ENCODE peak calls at places on chromosomes 5 and 9, in five cellular contexts. W, I, Y, A and C are unnamed samples.

GRCh38 chr9:25129537-25129936 is 548.7 kb downstream of the TUSC1 start:
- DNase-seq in W (no peak), I (no peak), Y (no peak), A (no peak), C (no peak)

GRCh38 chr9:112288029-112288428 is 45.4 kb downstream of the PTBP3 start:
- DNase-seq in W (no peak), I (no peak), Y (no peak), A (no peak), C (no peak)

GRCh38 chr9:95771556-95772280 is 103.8 kb upstream of the ERCC6L2 start:
- DNase-seq in W (no peak), I (no peak), Y (no peak), A (peak), C (no peak)

GRCh38 chr5:84304591-84304990 is 80.1 kb downstream of the EDIL3 start:
- DNase-seq in W (no peak), I (no peak), Y (no peak), A (no peak), C (peak)

GRCh38 chr9:133584559-133585476 is 24.4 kb downstream of the FAM163B start:
- DNase-seq in W (no peak), I (no peak), Y (peak), A (no peak), C (no peak)

GRCh38 chr9:121354141-121354540 is 15.9 kb downstream of the STOM start:
- DNase-seq in W (no peak), I (no peak), Y (no peak), A (no peak), C (peak)

GRCh38 chr5:143128412-143129071 is 274.9 kb downstream of the NR3C1 start:
- DNase-seq in W (no peak), I (no peak), Y (no peak), A (no peak), C (no peak)

GRCh38 chr9:92966518-92966800 is 19.1 kb downstream of the FGD3 start:
- DNase-seq in W (no peak), I (no peak), Y (no peak), A (peak), C (no peak)

GRCh38 chr5:37717613-37718431 is 122.0 kb downstream of the GDNF start:
- DNase-seq in W (peak), I (no peak), Y (peak), A (peak), C (peak)

GRCh38 chr9:103301051-103301450 is 305.9 kb downstream of the CYLC2 start:
- DNase-seq in W (no peak), I (no peak), Y (no peak), A (no peak), C (no peak)

GRCh38 chr9:88891015-88891414 is 100.3 kb upstream of the S1PR3 start:
- DNase-seq in W (no peak), I (no peak), Y (no peak), A (no peak), C (no peak)

GRCh38 chr5:151581841-151582583 is 9.1 kb downstream of the FAT2 start:
- DNase-seq in W (no peak), I (no peak), Y (peak), A (no peak), C (no peak)

GRCh38 chr5:145984072-145984471 is 47.7 kb downstream of the SH3RF2 start:
- DNase-seq in W (no peak), I (no peak), Y (no peak), A (no peak), C (no peak)

GRCh38 chr9:4762889-4763521 is 22.0 kb upstream of the AK3 start:
- DNase-seq in W (peak), I (no peak), Y (peak), A (no peak), C (peak)

GRCh38 chr9:114285166-114285867 is 37.6 kb upstream of the ORM1 start:
- DNase-seq in W (peak), I (no peak), Y (no peak), A (no peak), C (peak)

GRCh38 chr5:6439588-6440550 is 8.8 kb upstream of the UBE2QL1 start:
- DNase-seq in W (no peak), I (no peak), Y (no peak), A (no peak), C (no peak)

GRCh38 chr5:170896779-170897178 is 35.0 kb downstream of the RANBP17 start:
- DNase-seq in W (peak), I (no peak), Y (no peak), A (peak), C (peak)

GRCh38 chr9:29144476-29144875 is 1571.2 kb upstream of the C9orf72 start:
- DNase-seq in W (no peak), I (no peak), Y (peak), A (no peak), C (no peak)

GRCh38 chr9:81874926-81875325 is 53.3 kb upstream of the SPATA31D4 start:
- DNase-seq in W (no peak), I (no peak), Y (no peak), A (no peak), C (peak)

GRCh38 chr5:2011481-2012411 is 129.0 kb upstream of the IRX4 start:
- DNase-seq in W (no peak), I (no peak), Y (no peak), A (no peak), C (no peak)

GRCh38 chr5:52476346-52476745 is 311.4 kb upstream of the ITGA1 start:
- DNase-seq in W (no peak), I (no peak), Y (no peak), A (no peak), C (no peak)

GRCh38 chr5:116583823-116584222 is 9.2 kb upstream of the SEMA6A start:
- DNase-seq in W (no peak), I (no peak), Y (no peak), A (no peak), C (no peak)

GRCh38 chr5:39521945-39522590 is 97.3 kb upstream of the DAB2 start:
- DNase-seq in W (no peak), I (no peak), Y (no peak), A (no peak), C (no peak)

GRCh38 chr5:9363026-9363793 is 182.7 kb downstream of the SEMA5A start:
- DNase-seq in W (no peak), I (no peak), Y (no peak), A (no peak), C (no peak)

GRCh38 chr9:27182421-27182820 is 73.4 kb downstream of the TEK start:
- DNase-seq in W (no peak), I (no peak), Y (no peak), A (no peak), C (no peak)

GRCh38 chr5:159459951-159460538 is 129.8 kb upstream of the IL12B start:
- DNase-seq in W (no peak), I (no peak), Y (no peak), A (no peak), C (no peak)

GRCh38 chr5:78631931-78632330 is 16.6 kb downstream of the LHFPL2 start:
- DNase-seq in W (no peak), I (no peak), Y (no peak), A (no peak), C (no peak)

GRCh38 chr5:173962436-173962835 is 26.5 kb upstream of the C5orf47 start:
- DNase-seq in W (no peak), I (no peak), Y (no peak), A (no peak), C (no peak)

GRCh38 chr9:79600466-79600865 is 28.7 kb downstream of the TLE4 start:
- DNase-seq in W (no peak), I (no peak), Y (no peak), A (no peak), C (no peak)

GRCh38 chr5:134536876-134537275 is 11.4 kb downstream of the JADE2 start:
- DNase-seq in W (no peak), I (no peak), Y (no peak), A (no peak), C (no peak)